ENCODE peak calls at places on chromosomes 1 and 21, in seven cellular contexts. One of them, this sample, is unnamed.

GRCh38 chr1:9437931-9438330 is 101.3 kb upstream of the SLC25A33 start:
- DNase-seq in activated naive CD4-positive, alpha-beta T cell treated with Interleukin-2 at 50 U/mL for 16 hours: no peak
- DNase-seq in activated gamma-delta T cell treated with anti-CD3 and anti-CD28 coated beads, Interleukin-2, amount 50 U/mL, for 16 hours: no peak
- DNase-seq in activated CD8-positive, alpha-beta memory T cell treated with anti-CD3 and anti-CD28 coated beads for 1 hour: no peak
- DNase-seq in C1 segment of cervical spinal cord: peak; percentile 30
- DNase-seq in fibroblast of the conjunctiva: no peak
- DNase-seq in AG04449: no peak
- DNase-seq in this sample: no peak

GRCh38 chr1:84141177-84142003 is 2.7 kb upstream of the PRKACB start:
- DNase-seq in C1 segment of cervical spinal cord: no peak
- DNase-seq in fibroblast of the conjunctiva: no peak
- DNase-seq in activated naive CD4-positive, alpha-beta T cell treated with Interleukin-2 at 50 U/mL for 16 hours: no peak
- DNase-seq in activated gamma-delta T cell treated with anti-CD3 and anti-CD28 coated beads, Interleukin-2, amount 50 U/mL, for 16 hours: no peak
- DNase-seq in AG04449: no peak
- DNase-seq in activated CD8-positive, alpha-beta memory T cell treated with anti-CD3 and anti-CD28 coated beads for 1 hour: no peak
- DNase-seq in this sample: no peak

GRCh38 chr21:38965910-38966504 is 160.3 kb downstream of the ETS2 start:
- DNase-seq in activated gamma-delta T cell treated with anti-CD3 and anti-CD28 coated beads, Interleukin-2, amount 50 U/mL, for 16 hours: no peak
- DNase-seq in AG04449: no peak
- DNase-seq in activated naive CD4-positive, alpha-beta T cell treated with Interleukin-2 at 50 U/mL for 16 hours: no peak
- DNase-seq in C1 segment of cervical spinal cord: no peak
- DNase-seq in fibroblast of the conjunctiva: no peak
- DNase-seq in activated CD8-positive, alpha-beta memory T cell treated with anti-CD3 and anti-CD28 coated beads for 1 hour: no peak
- DNase-seq in this sample: no peak

GRCh38 chr21:34700605-34701004 is 31.8 kb downstream of the CLIC6 start:
- DNase-seq in activated CD8-positive, alpha-beta memory T cell treated with anti-CD3 and anti-CD28 coated beads for 1 hour: no peak
- DNase-seq in C1 segment of cervical spinal cord: no peak
- DNase-seq in activated naive CD4-positive, alpha-beta T cell treated with Interleukin-2 at 50 U/mL for 16 hours: no peak
- DNase-seq in fibroblast of the conjunctiva: no peak
- DNase-seq in activated gamma-delta T cell treated with anti-CD3 and anti-CD28 coated beads, Interleukin-2, amount 50 U/mL, for 16 hours: no peak
- DNase-seq in AG04449: no peak
- DNase-seq in this sample: no peak

GRCh38 chr1:183605904-183606303 is 15.6 kb upstream of the NCF2 start:
- DNase-seq in activated gamma-delta T cell treated with anti-CD3 and anti-CD28 coated beads, Interleukin-2, amount 50 U/mL, for 16 hours: no peak
- DNase-seq in C1 segment of cervical spinal cord: no peak
- DNase-seq in AG04449: no peak
- DNase-seq in activated naive CD4-positive, alpha-beta T cell treated with Interleukin-2 at 50 U/mL for 16 hours: no peak
- DNase-seq in fibroblast of the conjunctiva: no peak
- DNase-seq in activated CD8-positive, alpha-beta memory T cell treated with anti-CD3 and anti-CD28 coated beads for 1 hour: no peak
- DNase-seq in this sample: no peak

GRCh38 chr21:37783016-37783415 is 133.2 kb downstream of the KCNJ6 start:
- DNase-seq in fibroblast of the conjunctiva: no peak
- DNase-seq in C1 segment of cervical spinal cord: no peak
- DNase-seq in AG04449: no peak
- DNase-seq in activated gamma-delta T cell treated with anti-CD3 and anti-CD28 coated beads, Interleukin-2, amount 50 U/mL, for 16 hours: no peak
- DNase-seq in activated naive CD4-positive, alpha-beta T cell treated with Interleukin-2 at 50 U/mL for 16 hours: no peak
- DNase-seq in activated CD8-positive, alpha-beta memory T cell treated with anti-CD3 and anti-CD28 coated beads for 1 hour: no peak
- DNase-seq in this sample: no peak

GRCh38 chr1:101257500-101258325 is 20.9 kb downstream of the S1PR1 start:
- DNase-seq in fibroblast of the conjunctiva: no peak
- DNase-seq in activated CD8-positive, alpha-beta memory T cell treated with anti-CD3 and anti-CD28 coated beads for 1 hour: no peak
- DNase-seq in activated gamma-delta T cell treated with anti-CD3 and anti-CD28 coated beads, Interleukin-2, amount 50 U/mL, for 16 hours: no peak
- DNase-seq in activated naive CD4-positive, alpha-beta T cell treated with Interleukin-2 at 50 U/mL for 16 hours: no peak
- DNase-seq in C1 segment of cervical spinal cord: no peak
- DNase-seq in AG04449: no peak
- DNase-seq in this sample: peak; percentile 29

GRCh38 chr1:2933431-2934172 is 87.7 kb upstream of the ACTRT2 start:
- DNase-seq in activated CD8-positive, alpha-beta memory T cell treated with anti-CD3 and anti-CD28 coated beads for 1 hour: no peak
- DNase-seq in AG04449: no peak
- DNase-seq in C1 segment of cervical spinal cord: no peak
- DNase-seq in fibroblast of the conjunctiva: no peak
- DNase-seq in activated gamma-delta T cell treated with anti-CD3 and anti-CD28 coated beads, Interleukin-2, amount 50 U/mL, for 16 hours: no peak
- DNase-seq in activated naive CD4-positive, alpha-beta T cell treated with Interleukin-2 at 50 U/mL for 16 hours: no peak
- DNase-seq in this sample: no peak

GRCh38 chr1:50368179-50369007 is 54.9 kb downstream of the DMRTA2 start:
- DNase-seq in activated gamma-delta T cell treated with anti-CD3 and anti-CD28 coated beads, Interleukin-2, amount 50 U/mL, for 16 hours: no peak
- DNase-seq in activated CD8-positive, alpha-beta memory T cell treated with anti-CD3 and anti-CD28 coated beads for 1 hour: no peak
- DNase-seq in AG04449: no peak
- DNase-seq in activated naive CD4-positive, alpha-beta T cell treated with Interleukin-2 at 50 U/mL for 16 hours: no peak
- DNase-seq in fibroblast of the conjunctiva: no peak
- DNase-seq in C1 segment of cervical spinal cord: peak; percentile 10
- DNase-seq in this sample: peak; percentile 45

GRCh38 chr1:203465943-203466342 is 9.7 kb upstream of the PRELP start:
- DNase-seq in fibroblast of the conjunctiva: no peak
- DNase-seq in C1 segment of cervical spinal cord: no peak
- DNase-seq in activated naive CD4-positive, alpha-beta T cell treated with Interleukin-2 at 50 U/mL for 16 hours: no peak
- DNase-seq in activated gamma-delta T cell treated with anti-CD3 and anti-CD28 coated beads, Interleukin-2, amount 50 U/mL, for 16 hours: no peak
- DNase-seq in AG04449: no peak
- DNase-seq in activated CD8-positive, alpha-beta memory T cell treated with anti-CD3 and anti-CD28 coated beads for 1 hour: no peak
- DNase-seq in this sample: no peak

GRCh38 chr1:184806296-184806721 is 51.7 kb upstream of the EDEM3 start:
- DNase-seq in AG04449: no peak
- DNase-seq in activated gamma-delta T cell treated with anti-CD3 and anti-CD28 coated beads, Interleukin-2, amount 50 U/mL, for 16 hours: no peak
- DNase-seq in activated naive CD4-positive, alpha-beta T cell treated with Interleukin-2 at 50 U/mL for 16 hours: no peak
- DNase-seq in C1 segment of cervical spinal cord: no peak
- DNase-seq in fibroblast of the conjunctiva: no peak
- DNase-seq in activated CD8-positive, alpha-beta memory T cell treated with anti-CD3 and anti-CD28 coated beads for 1 hour: no peak
- DNase-seq in this sample: no peak

GRCh38 chr1:18725231-18725895 is 94.7 kb downstream of the PAX7 start:
- DNase-seq in AG04449: no peak
- DNase-seq in activated gamma-delta T cell treated with anti-CD3 and anti-CD28 coated beads, Interleukin-2, amount 50 U/mL, for 16 hours: no peak
- DNase-seq in fibroblast of the conjunctiva: no peak
- DNase-seq in activated naive CD4-positive, alpha-beta T cell treated with Interleukin-2 at 50 U/mL for 16 hours: no peak
- DNase-seq in activated CD8-positive, alpha-beta memory T cell treated with anti-CD3 and anti-CD28 coated beads for 1 hour: no peak
- DNase-seq in C1 segment of cervical spinal cord: no peak
- DNase-seq in this sample: no peak

GRCh38 chr1:112982853-112983539 is 27.0 kb upstream of the SLC16A1 start:
- DNase-seq in activated CD8-positive, alpha-beta memory T cell treated with anti-CD3 and anti-CD28 coated beads for 1 hour: no peak
- DNase-seq in C1 segment of cervical spinal cord: no peak
- DNase-seq in activated gamma-delta T cell treated with anti-CD3 and anti-CD28 coated beads, Interleukin-2, amount 50 U/mL, for 16 hours: no peak
- DNase-seq in activated naive CD4-positive, alpha-beta T cell treated with Interleukin-2 at 50 U/mL for 16 hours: no peak
- DNase-seq in fibroblast of the conjunctiva: no peak
- DNase-seq in AG04449: no peak
- DNase-seq in this sample: no peak

GRCh38 chr1:233639611-233640010 is 25.7 kb downstream of the KCNK1 start:
- DNase-seq in activated naive CD4-positive, alpha-beta T cell treated with Interleukin-2 at 50 U/mL for 16 hours: no peak
- DNase-seq in fibroblast of the conjunctiva: no peak
- DNase-seq in AG04449: no peak
- DNase-seq in activated gamma-delta T cell treated with anti-CD3 and anti-CD28 coated beads, Interleukin-2, amount 50 U/mL, for 16 hours: no peak
- DNase-seq in C1 segment of cervical spinal cord: no peak
- DNase-seq in activated CD8-positive, alpha-beta memory T cell treated with anti-CD3 and anti-CD28 coated beads for 1 hour: no peak
- DNase-seq in this sample: no peak

GRCh38 chr1:33099290-33100118 is 18.6 kb downstream of the AZIN2 start:
- DNase-seq in AG04449: peak; percentile 100
- DNase-seq in C1 segment of cervical spinal cord: no peak
- DNase-seq in activated CD8-positive, alpha-beta memory T cell treated with anti-CD3 and anti-CD28 coated beads for 1 hour: peak; percentile 39
- DNase-seq in fibroblast of the conjunctiva: peak; percentile 99
- DNase-seq in activated naive CD4-positive, alpha-beta T cell treated with Interleukin-2 at 50 U/mL for 16 hours: peak; percentile 65
- DNase-seq in activated gamma-delta T cell treated with anti-CD3 and anti-CD28 coated beads, Interleukin-2, amount 50 U/mL, for 16 hours: peak; percentile 40
- DNase-seq in this sample: peak; percentile 81

GRCh38 chr1:113657556-113658063 is 101.7 kb downstream of the PHTF1 start:
- DNase-seq in AG04449: no peak
- DNase-seq in fibroblast of the conjunctiva: no peak
- DNase-seq in C1 segment of cervical spinal cord: no peak
- DNase-seq in activated CD8-positive, alpha-beta memory T cell treated with anti-CD3 and anti-CD28 coated beads for 1 hour: no peak
- DNase-seq in activated gamma-delta T cell treated with anti-CD3 and anti-CD28 coated beads, Interleukin-2, amount 50 U/mL, for 16 hours: no peak
- DNase-seq in activated naive CD4-positive, alpha-beta T cell treated with Interleukin-2 at 50 U/mL for 16 hours: no peak
- DNase-seq in this sample: no peak

GRCh38 chr1:66274634-66275033 is 259.3 kb upstream of the SGIP1 start:
- DNase-seq in activated CD8-positive, alpha-beta memory T cell treated with anti-CD3 and anti-CD28 coated beads for 1 hour: no peak
- DNase-seq in AG04449: no peak
- DNase-seq in fibroblast of the conjunctiva: no peak
- DNase-seq in C1 segment of cervical spinal cord: no peak
- DNase-seq in activated naive CD4-positive, alpha-beta T cell treated with Interleukin-2 at 50 U/mL for 16 hours: no peak
- DNase-seq in activated gamma-delta T cell treated with anti-CD3 and anti-CD28 coated beads, Interleukin-2, amount 50 U/mL, for 16 hours: no peak
- DNase-seq in this sample: peak; percentile 42

GRCh38 chr1:53899206-53899628 is 5.2 kb downstream of the DIO1 start:
- DNase-seq in C1 segment of cervical spinal cord: no peak
- DNase-seq in activated CD8-positive, alpha-beta memory T cell treated with anti-CD3 and anti-CD28 coated beads for 1 hour: no peak
- DNase-seq in activated naive CD4-positive, alpha-beta T cell treated with Interleukin-2 at 50 U/mL for 16 hours: no peak
- DNase-seq in fibroblast of the conjunctiva: peak; percentile 34
- DNase-seq in activated gamma-delta T cell treated with anti-CD3 and anti-CD28 coated beads, Interleukin-2, amount 50 U/mL, for 16 hours: no peak
- DNase-seq in AG04449: no peak
- DNase-seq in this sample: no peak

This sample was measured in activated T-cell treated with anti-CD3 and anti-CD28 coated beads, Interleukin-2, amount 50 U/mL, for 72 hours.